ENCODE peak calls at places on chromosome 11, in eight cellular contexts. O is RWPE1, D is Calu3, P is pancreas, K is fibroblast of lung, I is GM12865, M is endothelial cell, B is upper lobe of right lung. S is an unnamed sample.

GRCh38 chr11:33310720-33311500 is 53.7 kb downstream of the HIPK3 start:
- DNase-seq in O (no peak), D (no peak), P (no peak), I (no peak), B (no peak), K (no peak), M (no peak), S (peak)

GRCh38 chr11:134275534-134276395 is at the start of gene GLB1L3:
- DNase-seq in B (peak), D (no peak), M (peak), K (peak), P (no peak), I (peak), O (peak), S (no peak)

GRCh38 chr11:10307022-10307410 is 2.1 kb downstream of the ADM start:
- DNase-seq in D (no peak), M (no peak), P (no peak), B (no peak), O (no peak), I (no peak), K (no peak), S (no peak)

GRCh38 chr11:75441804-75442132 is 8.8 kb upstream of the KLHL35 start:
- DNase-seq in I (no peak), O (no peak), B (no peak), K (no peak), D (no peak), P (no peak), M (no peak), S (no peak)

GRCh38 chr11:14141676-14142075 is 179.2 kb downstream of the SPON1 start:
- DNase-seq in I (no peak), M (no peak), O (no peak), B (no peak), K (no peak), D (no peak), P (no peak), S (no peak)

GRCh38 chr11:62921573-62922188 is 518 bp upstream of the CHRM1 start:
- DNase-seq in D (peak), P (peak), M (no peak), K (no peak), B (no peak), I (no peak), O (peak), S (peak)

GRCh38 chr11:77402218-77402556 is 71.7 kb downstream of the PAK1 start:
- DNase-seq in B (no peak), K (no peak), O (no peak), I (no peak), M (no peak), D (no peak), P (no peak), S (peak)

GRCh38 chr11:122107566-122107965 is 8.4 kb downstream of the BLID start:
- DNase-seq in P (no peak), D (no peak), B (no peak), O (no peak), K (no peak), M (no peak), I (no peak), S (no peak)

GRCh38 chr11:108220721-108221346 is 1.6 kb downstream of the NPAT start:
- DNase-seq in O (no peak), P (no peak), I (peak), M (no peak), B (no peak), K (peak), D (no peak), S (peak)

GRCh38 chr11:65613091-65613928 is 711 bp downstream of the MAP3K11 start:
- DNase-seq in O (no peak), B (no peak), K (no peak), M (peak), I (no peak), P (peak), D (peak), S (no peak)

GRCh38 chr11:120536091-120536796 is 24.7 kb downstream of the GRIK4 start:
- DNase-seq in M (no peak), I (no peak), O (no peak), K (no peak), P (no peak), B (no peak), D (no peak), S (no peak)

GRCh38 chr11:104422320-104422944 is 258.5 kb upstream of the PDGFD start:
- DNase-seq in D (no peak), I (no peak), M (no peak), P (peak), O (no peak), K (no peak), B (no peak), S (no peak)

GRCh38 chr11:93512073-93512475 is 31.1 kb downstream of the SMCO4 start:
- DNase-seq in K (no peak), O (no peak), P (no peak), M (no peak), I (no peak), D (no peak), B (no peak), S (no peak)

GRCh38 chr11:17846852-17847453 is 112.4 kb downstream of the KCNC1 start:
- DNase-seq in P (no peak), D (peak), K (peak), B (no peak), M (peak), I (peak), O (no peak), S (peak)

GRCh38 chr11:80937831-80938230 is 1497.0 kb upstream of the TENM4 start:
- DNase-seq in B (no peak), P (no peak), K (no peak), D (no peak), I (no peak), M (no peak), O (no peak), S (no peak)

GRCh38 chr11:12889243-12889642 is 119.9 kb upstream of the RASSF10 start:
- DNase-seq in K (peak), B (peak), O (no peak), D (no peak), I (no peak), P (no peak), M (no peak), S (peak)

GRCh38 chr11:95767498-95767897 is 22.1 kb downstream of the FAM76B start:
- DNase-seq in I (no peak), B (no peak), D (no peak), K (peak), P (no peak), O (no peak), M (no peak), S (peak)

GRCh38 chr11:8878771-8879170 is 32.2 kb upstream of the AKIP1 start:
- DNase-seq in K (no peak), D (no peak), O (no peak), P (no peak), B (no peak), I (no peak), M (no peak), S (no peak)

GRCh38 chr11:120712014-120712413 is 200.5 kb downstream of the GRIK4 start:
- DNase-seq in O (no peak), P (no peak), M (no peak), D (no peak), I (no peak), B (no peak), K (no peak), S (no peak)

GRCh38 chr11:2555376-2555775 is 110.6 kb downstream of the KCNQ1 start:
- DNase-seq in O (no peak), D (no peak), I (no peak), K (no peak), B (peak), P (no peak), M (no peak), S (no peak)

GRCh38 chr11:46107780-46108179 is 13.5 kb downstream of the PHF21A start:
- DNase-seq in K (no peak), D (no peak), P (no peak), M (no peak), I (no peak), B (no peak), O (no peak), S (no peak)
- TF ChIP-seq CTCF in K (no peak), D (no peak), P (no peak), M (no peak), I (no peak), B (no peak), O (no peak), S (no peak)

GRCh38 chr11:105811242-105811641 is 201.4 kb downstream of the GRIA4 start:
- DNase-seq in K (no peak), M (no peak), B (no peak), I (no peak), P (no peak), D (no peak), O (no peak), S (no peak)
- TF ChIP-seq CTCF in K (no peak), M (no peak), B (no peak), I (no peak), P (no peak), D (no peak), O (no peak), S (no peak)

DNA sequence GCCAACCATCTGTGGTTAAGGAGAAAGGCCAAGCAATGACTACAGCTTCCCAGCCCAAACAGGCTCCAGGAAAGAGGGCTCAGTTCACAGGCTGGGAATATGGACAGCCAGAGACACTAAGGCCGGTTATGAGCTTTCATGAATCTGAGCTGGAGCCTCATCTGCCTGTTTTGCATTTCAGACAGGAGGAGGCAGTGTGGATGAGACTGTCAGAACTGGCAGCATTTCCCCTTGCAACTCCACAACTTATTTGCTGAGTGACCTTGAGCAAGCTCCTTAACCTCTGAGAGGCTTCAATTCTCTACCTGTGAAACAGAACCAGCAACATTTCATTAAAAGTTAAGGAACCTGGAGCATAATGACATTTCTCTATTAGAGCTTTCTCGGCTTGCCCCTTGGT is 264.0 kb downstream of the ETS1 start:
- DNase-seq in M (no peak), D (no peak), I (peak), B (no peak), O (no peak), K (peak), P (no peak), S (peak)
- TF ChIP-seq CTCF in M (no peak), D (no peak), I (peak), B (peak), O (no peak), K (peak), P (no peak), S (peak)

GRCh38 chr11:15901790-15902189 is 454.6 kb downstream of the SOX6 start:
- DNase-seq in O (no peak), M (no peak), K (no peak), D (peak), B (peak), I (no peak), P (no peak), S (no peak)

GRCh38 chr11:15897211-15897960 is 459.0 kb downstream of the SOX6 start:
- DNase-seq in M (no peak), K (peak), O (peak), D (peak), I (no peak), P (no peak), B (peak), S (peak)

GRCh38 chr11:15903246-15903645 is 453.1 kb downstream of the SOX6 start:
- DNase-seq in D (peak), K (no peak), O (peak), I (no peak), M (no peak), P (no peak), B (peak), S (peak)

GRCh38 chr11:15905334-15905733 is 451.0 kb downstream of the SOX6 start:
- DNase-seq in M (no peak), K (no peak), B (peak), I (no peak), O (no peak), D (no peak), P (no peak), S (no peak)

DNA sequence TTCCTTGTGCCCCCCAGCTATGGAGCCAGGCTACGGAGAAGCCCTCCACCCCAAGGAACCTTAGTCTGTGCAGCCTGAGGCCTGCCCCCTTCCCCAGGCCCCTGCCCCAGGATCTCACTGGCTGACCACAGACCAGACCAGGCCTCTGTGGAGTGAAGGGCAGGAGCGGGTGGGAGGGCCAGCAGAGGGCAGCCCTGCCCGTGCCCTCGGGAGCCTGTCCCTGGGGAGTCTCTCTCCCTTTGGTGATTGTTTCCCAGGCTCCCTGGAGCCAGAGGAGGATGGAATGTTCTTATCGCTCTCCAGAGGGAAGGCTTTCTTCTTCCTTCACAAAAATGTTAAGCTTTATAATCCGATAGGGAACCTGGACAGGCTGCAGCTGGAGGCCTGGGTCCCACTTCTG is 455.3 kb downstream of the SOX6 start:
- DNase-seq in D (peak), I (no peak), M (no peak), P (peak), K (no peak), B (peak), O (no peak), S (no peak)
- TF ChIP-seq CTCF in D (peak), I (no peak), M (no peak), P (no peak), K (no peak), B (no peak), O (no peak), S (no peak)

DNA sequence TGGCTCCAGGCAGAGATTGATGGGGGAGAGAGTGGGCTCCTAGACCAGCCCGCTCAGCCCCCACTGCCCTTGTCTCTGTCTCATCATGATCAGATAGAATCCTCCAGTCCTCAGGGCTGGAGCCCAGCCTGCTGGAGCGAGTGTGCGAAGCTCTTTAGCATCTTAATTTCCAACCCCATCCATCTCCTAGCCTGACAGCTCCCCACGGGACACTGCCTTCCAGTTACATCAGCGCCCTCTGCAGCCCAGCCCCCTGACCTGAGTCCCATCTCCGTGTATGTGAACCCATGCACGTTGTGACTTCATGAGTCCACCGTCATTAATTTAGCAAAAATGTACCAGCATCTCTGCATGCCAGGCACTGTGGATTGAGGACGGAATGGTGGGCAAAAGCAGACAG is 2.1 kb downstream of the P2RX3 start:
- DNase-seq in O (no peak), P (peak), I (no peak), M (peak), D (no peak), K (no peak), B (no peak), S (peak)
- TF ChIP-seq CTCF in O (no peak), P (no peak), I (no peak), M (no peak), D (no peak), K (peak), B (no peak), S (no peak)

GRCh38 chr11:85694385-85694980 is 8.5 kb upstream of the CCDC89 start:
- DNase-seq in P (no peak), M (no peak), B (no peak), O (peak), I (peak), D (peak), K (peak), S (peak)
- TF ChIP-seq CTCF in P (no peak), M (no peak), B (peak), O (peak), I (peak), D (no peak), K (peak), S (peak)

GRCh38 chr11:123304828-123305530 is 109.9 kb upstream of the CLMP start:
- DNase-seq in O (no peak), M (no peak), K (no peak), I (peak), D (no peak), P (no peak), B (no peak), S (no peak)

GRCh38 chr11:123301696-123302400 is 106.8 kb upstream of the CLMP start:
- DNase-seq in D (peak), I (peak), B (peak), K (no peak), P (peak), M (peak), O (peak), S (peak)

GRCh38 chr11:123302751-123303195 is 107.7 kb upstream of the CLMP start:
- DNase-seq in M (no peak), I (peak), K (peak), P (no peak), B (no peak), D (no peak), O (no peak), S (peak)

GRCh38 chr11:123305601-123306000 is 110.6 kb upstream of the CLMP start:
- DNase-seq in K (no peak), O (no peak), D (no peak), P (no peak), I (no peak), M (no peak), B (no peak), S (no peak)

DNA sequence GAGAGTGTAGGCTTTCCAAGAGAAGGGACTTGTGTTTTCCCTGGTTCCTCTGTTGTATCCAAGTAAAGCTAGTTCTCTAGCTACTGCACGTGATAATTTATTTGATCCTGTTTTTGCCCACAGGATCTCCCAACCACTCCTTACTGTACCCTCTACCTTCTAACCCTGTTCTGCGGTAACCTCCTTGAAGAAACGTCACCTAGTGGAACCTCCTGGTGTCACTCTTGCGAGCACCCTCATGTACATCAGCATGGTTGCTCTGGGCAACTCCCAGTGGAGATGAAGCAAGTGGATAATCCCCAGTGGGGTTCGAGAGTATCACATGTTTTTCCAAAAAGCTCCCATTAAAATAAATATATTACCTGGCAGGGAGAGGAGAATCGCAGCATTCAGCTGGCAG is 108.9 kb upstream of the CLMP start:
- DNase-seq in P (no peak), B (no peak), I (peak), O (no peak), M (no peak), K (no peak), D (no peak), S (no peak)
- TF ChIP-seq CTCF in P (no peak), B (no peak), I (peak), O (no peak), M (no peak), K (no peak), D (no peak), S (no peak)